ENCODE peak calls at places on chromosomes 11 and 22, in five cellular contexts. H is GM20000, G is OCI-LY7, A is type B pancreatic cell, F is IMR-90. M is an unnamed sample.

GRCh38 chr11:7416080-7416479 is 69.2 kb upstream of the OLFML1 start:
- DNase-seq in G (no peak), H (no peak), F (no peak), A (no peak), M (no peak)

GRCh38 chr22:24003887-24004286 is 1.4 kb downstream of the GSTT4 start:
- DNase-seq in G (no peak), F (no peak), H (peak; percentile 4), A (no peak), M (no peak)

GRCh38 chr11:14809466-14809865 is 82.6 kb downstream of the CYP2R1 start:
- DNase-seq in G (no peak), A (no peak), F (peak; percentile 34), H (no peak), M (no peak)

GRCh38 chr11:36069576-36070214 is 125.8 kb downstream of the LDLRAD3 start:
- DNase-seq in G (no peak), F (no peak), H (no peak), A (no peak), M (no peak)

GRCh38 chr11:11980841-11981308 is 27.6 kb downstream of the DKK3 start:
- DNase-seq in A (no peak), F (peak; percentile 55), H (no peak), G (no peak), M (no peak)

GRCh38 chr11:46270707-46271106 is 6.8 kb upstream of the CREB3L1 start:
- DNase-seq in G (no peak), F (no peak), H (peak; percentile 66), A (no peak), M (no peak)

GRCh38 chr11:279040-279965 is 1.1 kb downstream of the NLRP6 start:
- DNase-seq in A (no peak), H (peak; percentile 49), G (no peak), F (no peak), M (no peak)

GRCh38 chr11:16917941-16918340 is 96.3 kb downstream of the PLEKHA7 start:
- DNase-seq in H (no peak), A (no peak), G (no peak), F (no peak), M (no peak)

GRCh38 chr11:110900426-110900825 is 188.2 kb upstream of the ARHGAP20 start:
- DNase-seq in G (no peak), H (no peak), A (no peak), F (no peak), M (no peak)

GRCh38 chr11:32173435-32173834 is 82.6 kb downstream of the RCN1 start:
- DNase-seq in A (no peak), H (peak; percentile 50), G (no peak), F (peak; percentile 68), M (peak; percentile 48)
- TF ChIP-seq CTCF in A (peak; percentile 77), H (peak; percentile 48), G (peak; percentile 18), F (peak; percentile 91), M (peak; percentile 80)

DNA sequence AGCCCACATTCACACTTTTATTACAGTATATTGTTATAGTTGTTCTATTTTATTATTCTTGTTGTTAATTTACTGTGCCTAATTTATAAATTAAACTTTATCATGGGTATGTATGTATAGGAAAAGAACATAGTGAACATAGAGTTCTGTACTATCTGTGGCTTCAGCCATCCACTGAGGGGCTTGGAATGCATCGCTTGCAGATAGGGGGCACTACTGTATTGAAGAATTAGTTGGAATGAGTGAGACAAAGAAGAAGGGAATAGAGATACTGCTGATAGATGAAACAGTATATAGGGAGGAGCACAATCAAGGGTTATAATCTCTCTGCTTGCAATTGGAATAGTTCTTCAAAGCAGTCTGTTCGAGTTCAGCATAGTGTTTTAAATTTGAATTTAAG is 432.2 kb downstream of the RAB38 start:
- DNase-seq in G (no peak), A (no peak), F (no peak), H (no peak), M (no peak)
- TF ChIP-seq CTCF in G (peak; percentile 59), A (peak; percentile 56), F (no peak), H (no peak), M (no peak)

GRCh38 chr22:43053176-43053575 is 36.0 kb downstream of the TTLL1 start:
- DNase-seq in G (no peak), A (no peak), F (no peak), H (no peak), M (no peak)
- TF ChIP-seq CTCF in G (peak; percentile 57), A (peak; percentile 62), F (peak; percentile 24), H (no peak), M (peak; percentile 38)

GRCh38 chr11:114179234-114179941 is 116.8 kb upstream of the NNMT start:
- DNase-seq in H (no peak), F (no peak), G (peak; percentile 26), A (no peak), M (no peak)
- TF ChIP-seq CTCF in H (no peak), F (no peak), G (no peak), A (no peak), M (no peak)

M was measured in progenitor cell of endocrine pancreas.